ENCODE peak calls at places on chromosome 14, in six cellular contexts. M, V, Y, P, J and A are unnamed samples.

GRCh38 chr14:29548948-29549370 is 378.7 kb downstream of the PRKD1 start:
- DNase-seq in M (no peak), V (no peak), Y (peak), P (peak), J (peak), A (peak)

GRCh38 chr14:80215756-80216581 is 4.7 kb upstream of the DIO2 start:
- DNase-seq in M (peak), V (no peak), Y (no peak), P (peak), J (peak), A (no peak)

GRCh38 chr14:103847954-103848719 is 762 bp upstream of the PPP1R13B start:
- DNase-seq in M (no peak), V (peak), Y (no peak), P (no peak), J (peak), A (no peak)

GRCh38 chr14:99744199-99744872 is 48.9 kb upstream of the EML1 start:
- DNase-seq in M (no peak), V (no peak), Y (no peak), P (peak), J (no peak), A (no peak)

GRCh38 chr14:21068521-21069387 is 1.4 kb upstream of the ARHGEF40 start:
- DNase-seq in M (peak), V (peak), Y (peak), P (peak), J (peak), A (peak)

GRCh38 chr14:42554091-42554490 is 947.4 kb downstream of the LRFN5 start:
- DNase-seq in M (no peak), V (no peak), Y (no peak), P (no peak), J (no peak), A (no peak)

GRCh38 chr14:61203059-61203753 is 77.9 kb downstream of the TMEM30B start:
- DNase-seq in M (no peak), V (no peak), Y (no peak), P (no peak), J (no peak), A (no peak)

GRCh38 chr14:106556665-106557289 is 1030.4 kb downstream of the TMEM121 start:
- DNase-seq in M (no peak), V (peak), Y (peak), P (peak), J (no peak), A (peak)

GRCh38 chr14:46747253-46747652 is 95.7 kb upstream of the RPL10L start:
- DNase-seq in M (no peak), V (no peak), Y (no peak), P (no peak), J (no peak), A (no peak)

GRCh38 chr14:32469388-32470160 is 140.5 kb downstream of the AKAP6 start:
- DNase-seq in M (no peak), V (no peak), Y (no peak), P (peak), J (peak), A (peak)

GRCh38 chr14:36971263-36971855 is 201.0 kb downstream of the SLC25A21 start:
- DNase-seq in M (no peak), V (no peak), Y (no peak), P (no peak), J (no peak), A (no peak)

GRCh38 chr14:89911018-89911919 is 43.3 kb downstream of the EFCAB11 start:
- DNase-seq in M (no peak), V (no peak), Y (no peak), P (peak), J (no peak), A (no peak)

GRCh38 chr14:65847065-65847847 is 434.7 kb downstream of the FUT8 start:
- DNase-seq in M (no peak), V (no peak), Y (no peak), P (no peak), J (no peak), A (no peak)

GRCh38 chr14:76904740-76905569 is 78.7 kb downstream of the LRRC74A start:
- DNase-seq in M (peak), V (peak), Y (no peak), P (peak), J (peak), A (peak)